ENCODE peak calls at places on chromosomes 16 and 17, in seven cellular contexts. L is GM23338, S is H1, I is left lung, R is adrenal gland, A is transverse colon, B is heart right ventricle. M is an unnamed sample.

GRCh38 chr17:77128895-77129567 is 11.7 kb upstream of the SEC14L1 start:
- DNase-seq in I (no peak), R (no peak), B (no peak), A (no peak), L (no peak), S (no peak), M (no peak)

GRCh38 chr17:81911277-81911961 is at the start of gene PCYT2:
- DNase-seq in R (peak; percentile 92), A (peak; percentile 96), B (peak; percentile 89), S (peak; percentile 93), L (peak; percentile 97), I (peak; percentile 93), M (peak; percentile 94)

GRCh38 chr16:19688396-19689024 is 29.5 kb downstream of the KNOP1 start:
- DNase-seq in I (no peak), L (no peak), R (no peak), A (no peak), S (no peak), B (no peak), M (no peak)

GRCh38 chr17:67390006-67390645 is 13.0 kb downstream of the PITPNC1 start:
- DNase-seq in I (no peak), S (no peak), B (no peak), A (no peak), L (no peak), R (no peak), M (no peak)

GRCh38 chr17:49963626-49964538 is 5.1 kb upstream of the DLX4 start:
- DNase-seq in R (no peak), B (no peak), I (peak; percentile 34), A (no peak), S (peak; percentile 79), L (peak; percentile 72), M (no peak)

GRCh38 chr16:88274847-88275246 is 107.9 kb upstream of the ZNF469 start:
- DNase-seq in A (no peak), L (no peak), S (no peak), B (no peak), I (no peak), R (no peak), M (no peak)

GRCh38 chr17:19613979-19614378 is 34.6 kb upstream of the ALDH3A2 start:
- DNase-seq in R (peak; percentile 20), A (no peak), S (no peak), L (peak; percentile 17), I (no peak), B (no peak), M (no peak)

GRCh38 chr16:53775106-53775820 is 71.3 kb downstream of the FTO start:
- DNase-seq in L (no peak), B (no peak), S (no peak), R (no peak), I (no peak), A (no peak), M (no peak)

GRCh38 chr17:50794361-50794760 is 27.0 kb upstream of the ANKRD40CL start:
- DNase-seq in B (no peak), A (no peak), I (no peak), R (no peak), L (no peak), S (no peak), M (no peak)

GRCh38 chr16:85479972-85480726 is 133.0 kb upstream of the GSE1 start:
- DNase-seq in A (peak; percentile 75), I (no peak), L (peak; percentile 69), S (peak; percentile 73), B (no peak), R (peak; percentile 25), M (peak; percentile 38)

DNA sequence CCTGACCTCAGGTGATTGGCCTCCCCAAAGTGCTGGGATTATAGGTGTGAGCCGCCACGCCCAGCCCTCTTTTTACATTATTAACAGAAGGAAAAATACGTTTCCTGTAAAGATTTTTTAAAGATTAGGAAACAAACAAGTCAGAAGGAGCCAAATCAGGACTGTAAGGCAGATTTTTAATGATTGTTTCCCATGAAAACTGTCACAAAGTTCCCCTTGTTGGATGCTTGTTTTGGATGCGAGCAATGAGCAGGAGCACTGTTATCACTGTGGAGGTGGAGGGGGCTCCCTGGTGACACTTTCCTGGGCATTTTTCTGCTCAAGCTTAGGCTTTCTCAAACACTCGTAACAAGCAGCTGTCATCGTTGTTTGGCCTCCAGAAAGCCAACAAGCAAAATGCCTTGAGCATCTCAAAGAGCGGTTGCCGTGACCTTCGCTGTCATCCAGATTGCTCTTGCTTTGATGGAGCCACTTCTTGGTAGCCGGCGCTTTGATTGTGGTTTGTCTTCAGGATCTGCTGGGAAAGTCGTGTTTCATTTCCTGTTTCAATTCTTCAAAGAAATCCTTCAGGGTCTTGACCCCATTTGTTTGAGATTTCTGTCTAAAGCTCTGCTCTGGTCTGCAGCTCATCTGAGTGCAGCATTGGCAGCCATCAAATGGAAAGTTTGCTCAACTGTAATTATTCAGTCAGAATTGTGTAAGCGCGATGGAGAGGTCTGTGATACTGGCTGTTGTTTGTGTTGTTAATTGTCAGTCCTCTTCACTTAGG is 128.7 kb downstream of the RPTOR start:
- DNase-seq in A (no peak), L (no peak), R (peak; percentile 37), B (no peak), S (no peak), I (no peak), M (no peak)
- H3K4me3 ChIP-seq in A (no peak overlapping the region), L (no peak overlapping the region), R (no peak overlapping the region), B (no peak overlapping the region), S (no peak overlapping the region), I (no peak overlapping the region), M (no peak overlapping the region)

GRCh38 chr17:60107526-60108257 is 29.0 kb upstream of the HEATR6 start:
- DNase-seq in I (no peak), R (no peak), S (no peak), B (no peak), L (no peak), A (no peak), M (no peak)
- TF ChIP-seq CTCF in I (no peak), R (no peak), S (no peak), B (no peak), L (no peak), A (no peak), M (no peak)

DNA sequence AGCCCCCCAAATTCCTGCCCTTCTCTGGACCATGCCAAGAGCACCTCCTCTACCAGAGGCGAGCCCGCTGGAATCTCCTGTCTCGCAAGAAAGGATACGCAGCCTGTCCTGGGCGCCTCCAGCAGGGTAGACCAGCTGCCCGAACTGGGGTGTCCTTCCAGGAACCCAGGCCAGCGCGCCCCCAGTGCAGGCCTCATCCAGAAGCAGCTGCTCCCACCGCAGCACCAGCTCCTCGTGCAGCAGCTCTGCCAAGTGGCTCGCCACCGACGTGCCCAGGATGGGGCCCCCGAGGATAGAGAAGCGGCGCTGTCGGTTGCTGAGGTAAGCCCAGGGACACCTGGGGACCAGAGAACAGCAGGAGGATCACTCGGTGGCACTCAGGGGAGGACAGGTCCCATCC is 4.8 kb downstream of the TAF1C start:
- DNase-seq in R (no peak), B (no peak), I (peak; percentile 76), L (no peak), A (no peak), S (no peak), M (no peak)
- H3K4me1 ChIP-seq in R (peaks cover 27% of the 10 kb centered on the region), B (peaks cover 41% of the 10 kb centered on the region), I (peaks cover 45% of the 10 kb centered on the region), L (peaks cover 6% of the 10 kb centered on the region), A (peaks cover 12% of the 10 kb centered on the region), S (no peaks in the 10 kb centered on the region), M (peaks cover 40% of the 10 kb centered on the region)

GRCh38 chr16:24332178-24332577 is 76.0 kb downstream of the CACNG3 start:
- DNase-seq in S (no peak), R (no peak), A (no peak), L (no peak), B (no peak), I (no peak), M (no peak)
- H3K4me3 ChIP-seq in S (no peak overlapping the region), R (no peak overlapping the region), A (no peak overlapping the region), L (no peak overlapping the region), B (no peak overlapping the region), I (no peak overlapping the region), M (no peak overlapping the region)

DNA sequence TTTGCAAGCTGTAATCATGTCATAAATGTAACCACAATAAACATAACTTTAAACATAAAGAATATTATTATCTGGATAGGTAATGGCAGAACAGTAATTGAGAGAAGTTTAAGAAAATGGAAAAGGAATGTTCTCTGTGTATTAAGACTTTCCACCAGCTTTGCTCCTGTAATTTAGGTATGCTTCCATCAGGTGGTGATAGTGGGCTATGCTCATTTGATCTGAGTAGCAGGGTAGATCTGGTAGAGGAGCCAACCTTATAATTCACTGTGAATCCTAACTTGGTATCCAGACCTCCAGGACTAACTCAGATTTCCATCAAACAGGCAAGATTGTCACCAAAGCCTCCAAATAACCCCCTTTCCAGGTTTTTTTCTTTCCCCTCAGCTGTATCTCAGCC is 137.9 kb upstream of the ZKSCAN2 start:
- DNase-seq in B (no peak), S (no peak), A (no peak), L (peak; percentile 57), R (no peak), I (no peak), M (no peak)
- TF ChIP-seq CTCF in B (no peak), S (no peak), A (no peak), L (peak; percentile 62), R (no peak), I (no peak), M (no peak)

M was measured in testis.